ENCODE peak calls at places on chromosomes 13 and 19, in nine cellular contexts. R is fibroblast of lung, Y is cardiac muscle cell, W is kidney epithelial cell, I is foreskin fibroblast, U is ascending aorta, O is IMR-90, E is colonic mucosa, Q is epithelial cell of proximal tubule. G is an unnamed sample.

GRCh38 chr19:30003862-30004261 is 61.8 kb downstream of the URI1 start:
- DNase-seq in R (no peak), Y (no peak), W (no peak), I (no peak), U (no peak), O (no peak), E (no peak), Q (no peak), G (no peak)

GRCh38 chr13:89903115-89903514 is 1444.4 kb upstream of the MIR17HG start:
- DNase-seq in R (no peak), Y (no peak), W (no peak), I (no peak), U (no peak), O (no peak), E (no peak), Q (no peak), G (no peak)

GRCh38 chr19:6531956-6532243 is 1.1 kb downstream of the TNFSF9 start:
- DNase-seq in R (no peak), Y (no peak), W (no peak), I (no peak), U (no peak), O (no peak), E (no peak), Q (no peak), G (no peak)

GRCh38 chr13:111152836-111153235 is 37.7 kb downstream of the ARHGEF7 start:
- DNase-seq in R (peak; percentile 22), Y (peak; percentile 12), W (no peak), I (no peak), U (no peak), O (no peak), E (peak; percentile 34), Q (peak; percentile 50), G (no peak)

GRCh38 chr19:49997709-49998108 is 27.5 kb downstream of the VRK3 start:
- DNase-seq in R (peak; percentile 11), Y (peak; percentile 30), W (no peak), I (no peak), U (no peak), O (peak; percentile 13), E (no peak), Q (no peak), G (no peak)

GRCh38 chr13:110475117-110475516 is 86.4 kb downstream of the RAB20 start:
- DNase-seq in R (no peak), Y (no peak), W (no peak), I (no peak), U (no peak), O (no peak), E (no peak), Q (no peak), G (no peak)

GRCh38 chr19:13401388-13401787 is 104.9 kb downstream of the CACNA1A start:
- DNase-seq in R (peak; percentile 60), Y (no peak), W (no peak), I (peak; percentile 24), U (no peak), O (peak; percentile 46), E (no peak), Q (peak; percentile 43), G (no peak)

GRCh38 chr13:75760182-75760981 is 124.3 kb downstream of the LMO7 start:
- DNase-seq in R (peak; percentile 26), Y (peak; percentile 40), W (no peak), I (no peak), U (no peak), O (peak; percentile 33), E (peak; percentile 81), Q (no peak), G (no peak)

GRCh38 chr13:98577823-98578285 is 947 bp upstream of the STK24 start:
- DNase-seq in R (no peak), Y (no peak), W (no peak), I (no peak), U (no peak), O (no peak), E (no peak), Q (no peak), G (no peak)

GRCh38 chr19:7699422-7700127 is 2.4 kb downstream of the FCER2 start:
- DNase-seq in R (peak; percentile 3), Y (no peak), W (no peak), I (no peak), U (no peak), O (no peak), E (no peak), Q (no peak), G (no peak)

GRCh38 chr13:23715762-23716235 is 145.6 kb downstream of the TNFRSF19 start:
- DNase-seq in R (no peak), Y (peak; percentile 49), W (no peak), I (no peak), U (no peak), O (no peak), E (no peak), Q (no peak), G (no peak)

GRCh38 chr13:28819748-28820098 is 416 bp upstream of the MTUS2 start:
- DNase-seq in R (peak; percentile 30), Y (peak; percentile 86), W (no peak), I (peak; percentile 35), U (peak; percentile 76), O (peak; percentile 32), E (peak; percentile 34), Q (no peak), G (no peak)

DNA sequence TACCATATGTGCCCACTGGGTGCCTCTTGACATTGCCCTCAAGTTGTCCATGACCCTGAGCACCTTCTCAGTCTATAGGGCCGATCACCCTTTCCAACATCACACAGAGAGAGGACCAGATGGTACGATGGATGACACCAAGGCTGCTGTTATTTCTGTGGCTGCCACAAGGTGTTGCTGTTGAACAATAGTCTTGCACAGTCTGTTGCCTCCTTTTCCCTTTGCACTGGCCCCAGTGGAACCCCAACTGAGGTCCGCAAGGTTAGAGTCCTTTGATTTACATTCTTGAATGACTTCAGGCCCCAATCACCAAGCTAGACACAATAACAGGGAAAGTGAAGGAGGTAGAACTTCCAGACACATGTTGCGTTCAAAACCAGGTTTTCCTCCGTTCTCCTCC is 52.0 kb downstream of the TINCR start:
- DNase-seq in R (no peak), Y (no peak), W (no peak), I (no peak), U (no peak), O (no peak), E (no peak), Q (no peak), G (no peak)
- TF ChIP-seq CTCF in R (no peak), Y (no peak), W (no peak), I (no peak), U (no peak), O (no peak), E (no peak), Q (peak; percentile 41), G (peak; percentile 19)

DNA sequence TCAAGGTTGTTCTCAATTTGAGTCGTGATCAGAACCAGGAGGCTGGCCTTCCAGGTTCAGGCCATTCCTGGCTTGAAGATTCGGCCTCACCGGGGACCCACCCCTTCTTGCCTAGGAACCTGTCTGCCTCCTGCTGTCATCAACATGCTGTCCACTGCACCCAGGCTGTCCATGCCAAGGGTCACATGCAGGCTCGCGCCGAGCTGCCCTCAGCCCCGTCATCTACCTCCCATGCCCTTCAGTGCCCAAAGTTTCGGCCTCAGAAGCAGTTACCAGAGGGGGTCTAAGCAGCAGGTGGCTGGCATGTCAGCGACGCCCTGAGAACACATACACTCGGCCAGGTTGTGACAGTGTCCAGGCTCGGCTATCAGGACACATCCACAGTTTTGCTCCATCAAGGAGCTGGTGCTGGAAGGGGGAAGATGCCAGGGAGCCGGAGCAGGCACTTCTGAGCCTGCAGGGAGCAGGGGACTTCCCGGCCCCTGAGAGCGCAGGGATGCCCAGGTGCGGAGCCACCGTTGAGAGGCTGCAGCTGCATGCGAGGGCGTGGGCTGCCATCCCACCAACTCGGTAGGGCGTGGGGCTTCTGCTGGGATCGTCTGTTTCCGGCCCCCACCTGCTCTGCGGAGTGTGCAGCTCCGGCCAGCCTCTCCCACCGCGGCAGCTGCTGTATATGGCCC is 590.9 kb upstream of the SLITRK5 start:
- DNase-seq in R (no peak), Y (no peak), W (no peak), I (no peak), U (no peak), O (no peak), E (no peak), Q (no peak), G (no peak)
- H3K4me3 ChIP-seq in R (no peak overlapping the region), Y (no peak overlapping the region), W (no peak overlapping the region), I (no peak overlapping the region), U (no peak overlapping the region), O (no peak overlapping the region), E (no peak overlapping the region), Q (no peak overlapping the region), G (no peak overlapping the region)

GRCh38 chr13:94598281-94598680 is 2.3 kb upstream of the TGDS start:
- DNase-seq in R (peak; percentile 28), Y (no peak), W (no peak), I (no peak), U (no peak), O (peak; percentile 21), E (no peak), Q (no peak), G (no peak)
- TF ChIP-seq CTCF in R (no peak), Y (no peak), W (no peak), I (no peak), U (no peak), O (no peak), E (no peak), Q (no peak), G (no peak)

GRCh38 chr13:29936961-29937360 is 86.5 kb upstream of the UBL3 start:
- DNase-seq in R (no peak), Y (no peak), W (no peak), I (no peak), U (no peak), O (no peak), E (no peak), Q (no peak), G (no peak)

GRCh38 chr13:29937379-29937778 is 87.0 kb upstream of the UBL3 start:
- DNase-seq in R (no peak), Y (no peak), W (no peak), I (no peak), U (no peak), O (no peak), E (no peak), Q (no peak), G (no peak)

GRCh38 chr13:29936051-29936813 is 85.8 kb upstream of the UBL3 start:
- DNase-seq in R (no peak), Y (no peak), W (no peak), I (no peak), U (no peak), O (no peak), E (no peak), Q (no peak), G (no peak)

GRCh38 chr13:29934531-29935308 is 84.3 kb upstream of the UBL3 start:
- DNase-seq in R (no peak), Y (no peak), W (no peak), I (no peak), U (no peak), O (no peak), E (no peak), Q (no peak), G (no peak)

DNA sequence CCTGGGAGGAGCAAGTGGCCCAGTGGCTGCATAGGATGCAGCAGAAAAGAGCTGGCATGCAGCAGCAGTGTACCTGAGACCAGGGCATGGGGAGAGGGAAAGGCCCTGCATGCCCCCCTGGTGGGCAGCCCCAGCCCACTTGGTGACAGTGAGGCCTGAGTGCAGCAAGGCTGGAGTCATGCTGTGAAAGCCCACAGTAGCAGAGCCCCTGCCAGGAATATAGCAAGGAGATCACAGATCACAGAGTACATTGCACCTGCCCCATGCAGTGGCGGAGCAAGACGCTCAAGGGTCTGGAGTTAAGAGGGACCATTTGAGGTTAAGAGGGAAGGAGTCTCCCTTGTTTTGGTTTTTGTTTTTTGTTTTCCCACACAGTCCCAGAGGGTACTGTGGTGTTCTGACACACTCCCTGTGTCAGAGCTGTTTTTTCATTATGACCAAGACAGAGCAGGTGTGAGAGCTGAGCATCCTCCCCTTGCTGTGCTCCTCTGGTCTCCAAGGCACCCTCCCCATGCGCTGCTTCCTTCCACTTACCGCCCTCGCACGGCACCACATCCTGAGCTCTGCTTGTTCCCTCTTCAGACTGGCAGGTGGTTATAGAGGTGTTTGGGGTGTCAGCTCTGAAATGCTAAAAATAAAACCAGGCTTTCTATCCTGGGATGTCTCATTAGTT is 85.0 kb upstream of the UBL3 start:
- DNase-seq in R (no peak), Y (no peak), W (no peak), I (no peak), U (no peak), O (no peak), E (no peak), Q (no peak), G (no peak)
- H3K4me3 ChIP-seq in R (no peak overlapping the region), Y (no peak overlapping the region), W (no peak overlapping the region), I (no peak overlapping the region), U (no peak overlapping the region), O (no peak overlapping the region), E (no peak overlapping the region), Q (no peak overlapping the region), G (no peak overlapping the region)